ENCODE peak calls at places on chromosome 14, in seven cellular contexts. X is ovary, Y is prostate gland, A is IMR-90, G is transverse colon, Z is adrenal gland, F is gastrocnemius medialis. J is an unnamed sample.

GRCh38 chr14:76762617-76763361 is 1.5 kb downstream of the VASH1 start:
- DNase-seq in X (no peak), Y (peak; percentile 2), A (no peak), G (no peak), Z (peak; percentile 21), F (no peak), J (peak; percentile 15)

GRCh38 chr14:97380539-97380941 is 583.4 kb downstream of the VRK1 start:
- DNase-seq in X (no peak), Y (no peak), A (no peak), G (no peak), Z (no peak), F (no peak), J (no peak)

GRCh38 chr14:88181072-88181471 is 142.0 kb downstream of the KCNK10 start:
- DNase-seq in X (no peak), Y (no peak), A (no peak), G (no peak), Z (no peak), F (no peak), J (no peak)

GRCh38 chr14:42335918-42336317 is 729.2 kb downstream of the LRFN5 start:
- DNase-seq in X (no peak), Y (no peak), A (no peak), G (no peak), Z (no peak), F (no peak), J (no peak)

GRCh38 chr14:100842799-100843198 is 16.9 kb downstream of the MEG3 start:
- DNase-seq in X (no peak), Y (no peak), A (peak; percentile 95), G (no peak), Z (no peak), F (no peak), J (no peak)

GRCh38 chr14:88166616-88167015 is 156.5 kb downstream of the KCNK10 start:
- DNase-seq in X (no peak), Y (no peak), A (peak; percentile 11), G (no peak), Z (no peak), F (no peak), J (no peak)

GRCh38 chr14:101622251-101623076 is 61.2 kb downstream of the DIO3 start:
- DNase-seq in X (no peak), Y (no peak), A (no peak), G (no peak), Z (no peak), F (no peak), J (no peak)

GRCh38 chr14:62253931-62254330 is 491.7 kb downstream of the SNAPC1 start:
- DNase-seq in X (no peak), Y (no peak), A (no peak), G (no peak), Z (no peak), F (no peak), J (no peak)

GRCh38 chr14:55005071-55005470 is 21.8 kb downstream of the WDHD1 start:
- DNase-seq in X (no peak), Y (no peak), A (peak; percentile 74), G (no peak), Z (no peak), F (no peak), J (no peak)

GRCh38 chr14:99566390-99567354 is 37.3 kb downstream of the CCDC85C start:
- DNase-seq in X (no peak), Y (no peak), A (no peak), G (no peak), Z (no peak), F (no peak), J (no peak)

GRCh38 chr14:30521899-30522736 is 36.8 kb upstream of the G2E3 start:
- DNase-seq in X (no peak), Y (no peak), A (peak; percentile 51), G (no peak), Z (no peak), F (no peak), J (no peak)

GRCh38 chr14:24674204-24674970 is 40.4 kb upstream of the GZMB start:
- DNase-seq in X (no peak), Y (no peak), A (no peak), G (no peak), Z (no peak), F (no peak), J (no peak)

GRCh38 chr14:77181603-77182437 is at the start of gene TMEM63C:
- DNase-seq in X (no peak), Y (no peak), A (no peak), G (peak; percentile 85), Z (peak; percentile 82), F (no peak), J (peak; percentile 68)

GRCh38 chr14:95609398-95609990 is 74.6 kb downstream of the GLRX5 start:
- DNase-seq in X (peak; percentile 38), Y (peak; percentile 12), A (peak; percentile 23), G (no peak), Z (peak; percentile 78), F (no peak), J (no peak)

GRCh38 chr14:20327005-20327869 is 5.8 kb downstream of the CCNB1IP1 start:
- DNase-seq in X (no peak), Y (peak; percentile 32), A (peak; percentile 72), G (no peak), Z (no peak), F (no peak), J (no peak)

GRCh38 chr14:92316937-92317336 is 6.0 kb upstream of the SLC24A4 start:
- DNase-seq in X (no peak), Y (no peak), A (no peak), G (no peak), Z (no peak), F (no peak), J (no peak)

GRCh38 chr14:33943484-33943883 is 7.4 kb downstream of the EGLN3 start:
- DNase-seq in X (no peak), Y (peak; percentile 9), A (no peak), G (peak; percentile 21), Z (no peak), F (no peak), J (no peak)
- H3K27ac ChIP-seq in X (no peak overlapping the region), Y (no peak overlapping the region), A (no peak overlapping the region), G (peak overlapping the region; percentile 4), Z (no peak overlapping the region), F (no peak overlapping the region), J (peak overlapping the region; percentile 22)

GRCh38 chr14:102915292-102916110 is 7.0 kb upstream of the AMN start:
- DNase-seq in X (no peak), Y (no peak), A (no peak), G (no peak), Z (no peak), F (no peak), J (no peak)

GRCh38 chr14:102914474-102915291 is 7.8 kb upstream of the AMN start:
- DNase-seq in X (no peak), Y (no peak), A (no peak), G (no peak), Z (no peak), F (no peak), J (no peak)

GRCh38 chr14:102917469-102918211 is 4.8 kb upstream of the AMN start:
- DNase-seq in X (no peak), Y (peak; percentile 31), A (peak; percentile 24), G (peak; percentile 70), Z (peak; percentile 68), F (peak; percentile 30), J (no peak)

GRCh38 chr14:102917056-102917385 is 5.4 kb upstream of the AMN start:
- DNase-seq in X (no peak), Y (no peak), A (no peak), G (peak; percentile 42), Z (no peak), F (no peak), J (no peak)

DNA sequence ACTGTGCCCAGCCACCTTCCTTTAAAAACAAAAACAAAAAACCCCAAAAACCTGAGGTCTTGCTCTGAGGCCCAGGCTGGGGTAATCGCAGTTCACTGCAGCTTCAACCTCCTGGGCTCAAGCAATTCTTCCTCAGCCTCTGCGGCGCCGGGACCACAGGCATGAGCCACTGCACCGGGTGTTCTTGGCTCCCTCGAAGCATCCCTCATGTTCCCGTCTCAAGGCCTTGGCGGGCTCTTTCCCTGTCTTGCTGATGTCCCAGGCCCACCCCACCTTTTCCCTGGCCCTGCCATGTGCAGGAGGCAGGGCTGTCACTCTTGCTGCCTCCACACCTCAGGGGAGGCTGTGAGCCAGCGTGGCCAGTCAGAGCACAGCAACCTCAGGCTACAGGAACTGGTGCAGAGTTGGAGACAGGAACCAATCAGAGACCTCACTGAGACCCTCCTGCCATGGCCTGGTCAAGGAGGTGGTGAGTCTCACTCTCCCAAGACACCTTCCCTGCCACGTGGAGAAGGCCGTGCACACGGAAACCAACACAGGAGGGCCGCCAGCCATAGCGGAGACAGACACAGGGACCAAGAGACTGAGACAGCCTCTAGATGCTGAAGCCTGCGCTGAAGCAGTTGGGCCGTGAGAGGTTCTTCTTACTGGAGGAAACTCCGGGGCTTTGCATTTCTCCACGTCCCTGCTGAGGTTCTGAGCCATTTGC is 6.0 kb upstream of the AMN start:
- DNase-seq in X (no peak), Y (no peak), A (no peak), G (no peak), Z (no peak), F (no peak), J (no peak)
- TF ChIP-seq POLR2A in X (no peak), Y (no peak), A (no peak), G (no peak), Z (no peak), F (no peak), J (no peak)

DNA sequence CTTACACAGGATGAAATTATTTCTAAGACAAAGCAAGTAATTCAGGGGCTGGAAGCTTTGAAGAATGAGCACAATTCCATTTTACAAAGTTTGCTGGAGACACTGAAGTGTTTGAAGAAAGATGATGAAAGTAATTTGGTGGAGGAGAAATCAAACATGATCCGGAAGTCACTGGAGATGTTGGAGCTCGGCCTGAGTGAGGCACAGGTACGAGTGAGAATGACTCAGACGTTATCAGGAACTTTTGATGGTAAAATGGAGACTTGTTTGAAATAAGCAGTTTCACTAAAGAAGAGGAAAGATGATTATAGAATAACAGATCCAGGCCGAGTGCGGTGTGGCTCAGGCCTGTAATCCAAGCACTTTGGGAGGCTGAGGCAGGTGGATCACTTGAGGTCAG is 25.6 kb downstream of the KLC1 start:
- DNase-seq in X (no peak), Y (no peak), A (no peak), G (no peak), Z (no peak), F (no peak), J (no peak)
- H3K36me3 ChIP-seq in X (no peaks in the 10 kb centered on the region), Y (peaks cover 11% of the 10 kb centered on the region), A (peaks cover 43% of the 10 kb centered on the region), G (no peaks in the 10 kb centered on the region), Z (peaks cover 45% of the 10 kb centered on the region), F (peaks cover 48% of the 10 kb centered on the region), J (no peaks in the 10 kb centered on the region)

GRCh38 chr14:65729547-65729946 is 317.0 kb downstream of the FUT8 start:
- DNase-seq in X (no peak), Y (no peak), A (no peak), G (no peak), Z (no peak), F (no peak), J (no peak)

GRCh38 chr14:65728604-65729003 is 316.1 kb downstream of the FUT8 start:
- DNase-seq in X (no peak), Y (no peak), A (no peak), G (no peak), Z (no peak), F (no peak), J (no peak)

DNA sequence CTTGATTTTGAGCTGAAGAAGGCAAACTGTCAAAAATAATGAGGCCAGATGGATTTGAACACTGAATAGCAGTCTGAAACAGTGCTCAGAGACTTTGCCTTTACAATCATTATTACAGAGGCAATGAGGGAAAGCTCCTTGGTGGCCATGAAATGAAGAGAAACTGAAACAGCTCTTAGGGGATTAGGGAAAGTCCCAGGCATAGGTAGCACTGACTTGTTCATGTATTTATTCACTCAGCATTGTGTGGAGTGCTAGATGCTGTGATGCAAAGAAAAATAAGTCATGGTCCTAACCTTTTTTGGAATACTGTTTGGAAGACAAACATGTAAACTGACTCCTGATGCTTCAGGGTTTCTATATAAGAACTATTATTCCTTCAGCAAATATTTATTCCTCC is 319.6 kb downstream of the FUT8 start:
- DNase-seq in X (no peak), Y (no peak), A (no peak), G (no peak), Z (no peak), F (no peak), J (no peak)
- H3K27ac ChIP-seq in X (no peak overlapping the region), Y (no peak overlapping the region), A (no peak overlapping the region), G (no peak overlapping the region), Z (no peak overlapping the region), F (no peak overlapping the region), J (no peak overlapping the region)